ENCODE peak calls at places on chromosomes 16 and 17, in nine cellular contexts. One of them, this sample, is unnamed.

GRCh38 chr16:79122343-79122742 is 478.2 kb downstream of the MAF start:
- DNase-seq in foreskin keratinocyte: no peak
- DNase-seq in astrocyte of the spinal cord: no peak
- DNase-seq in HFF-Myc: no peak
- DNase-seq in cardiac fibroblast: no peak
- DNase-seq in ovary: no peak
- DNase-seq in OCI-LY7: no peak
- DNase-seq in PC-3: no peak
- DNase-seq in GM12865: no peak
- DNase-seq in this sample: no peak

GRCh38 chr17:11986939-11987329 is 10.3 kb downstream of the ZNF18 start:
- DNase-seq in foreskin keratinocyte: peak
- DNase-seq in astrocyte of the spinal cord: peak
- DNase-seq in HFF-Myc: peak
- DNase-seq in cardiac fibroblast: peak
- DNase-seq in ovary: no peak
- DNase-seq in OCI-LY7: peak
- DNase-seq in PC-3: peak
- DNase-seq in GM12865: peak
- DNase-seq in this sample: no peak

GRCh38 chr17:81706757-81707624 is 3.8 kb downstream of the MRPL12 start:
- DNase-seq in foreskin keratinocyte: no peak
- DNase-seq in astrocyte of the spinal cord: no peak
- DNase-seq in HFF-Myc: no peak
- DNase-seq in cardiac fibroblast: no peak
- DNase-seq in ovary: peak
- DNase-seq in OCI-LY7: no peak
- DNase-seq in PC-3: no peak
- DNase-seq in GM12865: no peak
- DNase-seq in this sample: no peak

GRCh38 chr17:38926290-38927070 is 1.1 kb downstream of the LASP1NB start:
- DNase-seq in foreskin keratinocyte: no peak
- DNase-seq in astrocyte of the spinal cord: no peak
- DNase-seq in HFF-Myc: no peak
- DNase-seq in cardiac fibroblast: no peak
- DNase-seq in ovary: no peak
- DNase-seq in OCI-LY7: no peak
- DNase-seq in PC-3: no peak
- DNase-seq in GM12865: peak
- DNase-seq in this sample: no peak

GRCh38 chr17:6670571-6670970 is 19.0 kb downstream of the C17orf100 start:
- DNase-seq in foreskin keratinocyte: peak
- DNase-seq in astrocyte of the spinal cord: no peak
- DNase-seq in HFF-Myc: no peak
- DNase-seq in cardiac fibroblast: no peak
- DNase-seq in ovary: no peak
- DNase-seq in OCI-LY7: no peak
- DNase-seq in PC-3: no peak
- DNase-seq in GM12865: no peak
- DNase-seq in this sample: no peak

GRCh38 chr17:41324180-41325075 is 8.9 kb upstream of the KRTAP17-1 start:
- DNase-seq in foreskin keratinocyte: peak
- DNase-seq in astrocyte of the spinal cord: no peak
- DNase-seq in HFF-Myc: no peak
- DNase-seq in cardiac fibroblast: peak
- DNase-seq in ovary: no peak
- DNase-seq in OCI-LY7: no peak
- DNase-seq in PC-3: peak
- DNase-seq in GM12865: no peak
- DNase-seq in this sample: no peak

GRCh38 chr16:20409398-20410152 is at the start of gene ACSM5:
- DNase-seq in foreskin keratinocyte: no peak
- DNase-seq in astrocyte of the spinal cord: no peak
- DNase-seq in HFF-Myc: no peak
- DNase-seq in cardiac fibroblast: no peak
- DNase-seq in ovary: peak
- DNase-seq in OCI-LY7: no peak
- DNase-seq in PC-3: no peak
- DNase-seq in GM12865: peak
- DNase-seq in this sample: peak

GRCh38 chr16:12754824-12755543 is 48.7 kb downstream of the CPPED1 start:
- DNase-seq in foreskin keratinocyte: no peak
- DNase-seq in astrocyte of the spinal cord: no peak
- DNase-seq in HFF-Myc: no peak
- DNase-seq in cardiac fibroblast: peak
- DNase-seq in ovary: no peak
- DNase-seq in OCI-LY7: no peak
- DNase-seq in PC-3: no peak
- DNase-seq in GM12865: no peak
- DNase-seq in this sample: no peak

GRCh38 chr16:53159781-53160436 is 105.1 kb downstream of the CHD9 start:
- DNase-seq in foreskin keratinocyte: no peak
- DNase-seq in astrocyte of the spinal cord: peak
- DNase-seq in HFF-Myc: peak
- DNase-seq in cardiac fibroblast: peak
- DNase-seq in ovary: no peak
- DNase-seq in OCI-LY7: peak
- DNase-seq in PC-3: peak
- DNase-seq in GM12865: peak
- DNase-seq in this sample: peak

GRCh38 chr16:11977206-11978041 is 890 bp downstream of the SNX29 start:
- DNase-seq in foreskin keratinocyte: peak
- DNase-seq in astrocyte of the spinal cord: peak
- DNase-seq in HFF-Myc: no peak
- DNase-seq in cardiac fibroblast: peak
- DNase-seq in ovary: peak
- DNase-seq in OCI-LY7: no peak
- DNase-seq in PC-3: peak
- DNase-seq in GM12865: no peak
- DNase-seq in this sample: no peak

GRCh38 chr16:48447940-48448536 is 62.8 kb upstream of the SIAH1 start:
- DNase-seq in foreskin keratinocyte: no peak
- DNase-seq in astrocyte of the spinal cord: no peak
- DNase-seq in HFF-Myc: no peak
- DNase-seq in cardiac fibroblast: no peak
- DNase-seq in ovary: no peak
- DNase-seq in OCI-LY7: no peak
- DNase-seq in PC-3: no peak
- DNase-seq in GM12865: no peak
- DNase-seq in this sample: no peak

GRCh38 chr17:37361543-37361942 is 14.2 kb upstream of the C17orf78 start:
- DNase-seq in foreskin keratinocyte: peak
- DNase-seq in astrocyte of the spinal cord: no peak
- DNase-seq in HFF-Myc: no peak
- DNase-seq in cardiac fibroblast: no peak
- DNase-seq in ovary: no peak
- DNase-seq in OCI-LY7: no peak
- DNase-seq in PC-3: no peak
- DNase-seq in GM12865: no peak
- DNase-seq in this sample: no peak

GRCh38 chr17:37359682-37360188 is 16.1 kb upstream of the C17orf78 start:
- DNase-seq in foreskin keratinocyte: no peak
- DNase-seq in astrocyte of the spinal cord: no peak
- DNase-seq in HFF-Myc: no peak
- DNase-seq in cardiac fibroblast: no peak
- DNase-seq in ovary: peak
- DNase-seq in OCI-LY7: no peak
- DNase-seq in PC-3: no peak
- DNase-seq in GM12865: no peak
- DNase-seq in this sample: no peak

GRCh38 chr17:37360632-37361031 is 15.2 kb upstream of the C17orf78 start:
- DNase-seq in foreskin keratinocyte: peak
- DNase-seq in astrocyte of the spinal cord: no peak
- DNase-seq in HFF-Myc: no peak
- DNase-seq in cardiac fibroblast: peak
- DNase-seq in ovary: no peak
- DNase-seq in OCI-LY7: no peak
- DNase-seq in PC-3: peak
- DNase-seq in GM12865: no peak
- DNase-seq in this sample: no peak

GRCh38 chr17:37358098-37358829 is 17.5 kb upstream of the C17orf78 start:
- DNase-seq in foreskin keratinocyte: peak
- DNase-seq in astrocyte of the spinal cord: peak
- DNase-seq in HFF-Myc: no peak
- DNase-seq in cardiac fibroblast: peak
- DNase-seq in ovary: peak
- DNase-seq in OCI-LY7: peak
- DNase-seq in PC-3: peak
- DNase-seq in GM12865: peak
- DNase-seq in this sample: peak

DNA sequence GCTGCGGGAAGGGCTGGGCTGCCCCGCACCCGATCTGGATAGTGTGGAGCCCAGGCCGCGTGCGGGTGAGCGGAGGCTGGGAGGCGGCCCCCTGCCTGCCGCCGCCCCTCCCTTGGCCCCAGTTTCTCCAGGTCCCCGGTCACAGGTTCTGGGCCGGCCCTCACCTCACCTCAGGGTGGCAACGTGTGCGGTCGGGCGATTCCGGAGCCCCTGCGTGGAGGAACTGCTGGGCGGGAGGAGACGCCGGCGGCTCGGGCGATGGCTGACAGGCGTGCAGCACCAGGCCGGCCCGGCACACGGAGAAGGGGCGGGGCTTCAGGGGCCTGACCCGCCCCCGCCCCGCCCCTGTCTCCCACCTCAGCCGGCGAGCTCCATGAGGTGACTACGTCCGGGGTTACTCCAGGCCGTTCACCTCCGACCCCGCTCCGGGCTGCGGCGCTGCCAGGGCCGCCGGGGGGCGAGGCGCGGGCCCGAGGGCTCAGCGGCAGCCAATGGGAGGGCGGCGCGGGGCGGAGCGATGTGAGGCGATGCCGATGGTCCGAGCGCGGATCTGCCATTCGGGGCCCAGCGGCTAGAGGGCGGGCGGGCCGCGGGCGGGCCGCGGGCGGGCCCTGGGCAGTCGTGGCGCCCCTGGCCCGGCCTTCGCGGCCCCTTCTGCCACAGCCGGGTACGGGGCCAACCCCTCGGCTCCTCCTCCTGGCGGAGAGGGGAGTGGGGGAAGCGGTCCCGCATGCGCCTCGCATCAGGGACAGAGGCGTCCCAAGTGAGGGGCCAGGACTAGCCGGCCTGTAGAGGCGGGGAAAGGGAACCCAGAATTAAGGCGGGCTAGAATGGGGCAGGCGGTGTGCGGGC is 16.7 kb upstream of the C17orf78 start:
- DNase-seq in foreskin keratinocyte: peak
- DNase-seq in astrocyte of the spinal cord: peak
- DNase-seq in HFF-Myc: peak
- DNase-seq in cardiac fibroblast: peak
- DNase-seq in ovary: peak
- DNase-seq in OCI-LY7: peak
- DNase-seq in PC-3: peak
- DNase-seq in GM12865: peak
- DNase-seq in this sample: peak
- TF ChIP-seq CTCF in foreskin keratinocyte: peak
- TF ChIP-seq CTCF in astrocyte of the spinal cord: no peak
- TF ChIP-seq CTCF in HFF-Myc: no peak
- TF ChIP-seq CTCF in cardiac fibroblast: peak
- TF ChIP-seq CTCF in ovary: peak
- TF ChIP-seq CTCF in OCI-LY7: peak
- TF ChIP-seq CTCF in PC-3: no peak
- TF ChIP-seq CTCF in GM12865: peak
- TF ChIP-seq CTCF in this sample: no peak

DNA sequence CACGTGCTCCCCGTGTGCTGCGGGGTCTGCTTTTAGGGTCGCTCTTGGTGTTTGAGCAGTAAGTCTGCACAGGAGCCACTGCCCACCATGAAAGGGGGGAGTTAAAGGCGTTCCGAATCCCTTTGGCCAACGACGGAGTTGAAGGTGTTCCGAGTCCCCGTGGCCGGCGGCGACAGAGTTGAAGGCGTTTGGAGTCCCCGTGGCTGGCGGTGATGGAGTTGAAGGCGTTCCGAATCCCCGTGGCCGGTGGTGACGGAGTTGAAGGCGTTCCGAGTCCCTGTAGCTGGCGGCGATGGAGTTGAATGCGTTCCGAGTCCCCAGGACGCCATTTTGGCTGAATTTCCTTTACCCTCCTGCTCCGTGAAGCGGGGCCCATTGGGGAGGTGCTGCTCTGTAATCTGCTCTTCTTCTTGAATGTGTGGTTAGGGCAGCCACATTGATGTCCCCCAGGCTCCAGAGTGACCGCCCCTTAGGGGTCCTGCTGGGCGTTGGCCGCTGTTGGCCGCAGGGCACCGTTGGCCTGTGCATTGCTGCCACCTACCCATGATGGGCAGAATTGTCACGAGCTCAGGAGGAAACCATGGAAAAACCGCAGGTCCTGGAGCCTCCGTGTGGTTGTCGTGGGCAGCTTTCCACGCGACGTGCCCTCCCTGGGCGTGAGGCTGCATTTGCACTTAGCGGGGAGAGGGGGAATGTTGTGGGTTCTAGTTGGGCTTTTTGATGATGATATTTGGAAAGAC is 73.7 kb upstream of the ZNF750 start:
- DNase-seq in foreskin keratinocyte: no peak
- DNase-seq in astrocyte of the spinal cord: no peak
- DNase-seq in HFF-Myc: no peak
- DNase-seq in cardiac fibroblast: no peak
- DNase-seq in ovary: no peak
- DNase-seq in OCI-LY7: no peak
- DNase-seq in PC-3: peak
- DNase-seq in GM12865: no peak
- DNase-seq in this sample: no peak
- TF ChIP-seq CTCF in foreskin keratinocyte: peak
- TF ChIP-seq CTCF in astrocyte of the spinal cord: peak
- TF ChIP-seq CTCF in HFF-Myc: peak
- TF ChIP-seq CTCF in cardiac fibroblast: no peak
- TF ChIP-seq CTCF in ovary: no peak
- TF ChIP-seq CTCF in OCI-LY7: no peak
- TF ChIP-seq CTCF in PC-3: peak
- TF ChIP-seq CTCF in GM12865: no peak
- TF ChIP-seq CTCF in this sample: peak

DNA sequence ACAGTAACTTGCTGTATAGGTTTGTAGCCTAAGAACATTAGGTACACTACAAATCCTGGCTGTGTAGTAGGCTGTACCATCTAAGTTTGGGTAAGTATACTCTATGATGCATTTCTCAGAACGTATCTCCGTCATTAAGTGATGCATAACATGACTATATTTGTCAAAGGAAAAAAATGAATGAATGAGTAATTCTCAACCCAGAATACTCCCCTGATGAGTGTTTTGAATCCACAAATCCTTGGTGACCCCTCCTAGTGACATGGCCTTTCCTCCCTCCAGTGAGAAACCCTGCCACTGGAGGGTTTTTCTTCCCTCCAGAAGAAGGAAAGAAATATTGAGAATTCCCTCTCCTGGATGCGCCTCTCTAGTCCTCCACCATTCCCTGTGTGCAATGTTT is 24.0 kb upstream of the SALL1 start:
- DNase-seq in foreskin keratinocyte: no peak
- DNase-seq in astrocyte of the spinal cord: peak
- DNase-seq in HFF-Myc: no peak
- DNase-seq in cardiac fibroblast: no peak
- DNase-seq in ovary: no peak
- DNase-seq in OCI-LY7: no peak
- DNase-seq in PC-3: no peak
- DNase-seq in GM12865: no peak
- DNase-seq in this sample: no peak
- TF ChIP-seq CTCF in foreskin keratinocyte: no peak
- TF ChIP-seq CTCF in astrocyte of the spinal cord: no peak
- TF ChIP-seq CTCF in HFF-Myc: no peak
- TF ChIP-seq CTCF in cardiac fibroblast: no peak
- TF ChIP-seq CTCF in ovary: no peak
- TF ChIP-seq CTCF in OCI-LY7: no peak
- TF ChIP-seq CTCF in PC-3: no peak
- TF ChIP-seq CTCF in GM12865: no peak
- TF ChIP-seq CTCF in this sample: no peak

GRCh38 chr17:76585649-76586593 is at the start of gene ST6GALNAC2:
- DNase-seq in foreskin keratinocyte: peak
- DNase-seq in astrocyte of the spinal cord: peak
- DNase-seq in HFF-Myc: no peak
- DNase-seq in cardiac fibroblast: no peak
- DNase-seq in ovary: peak
- DNase-seq in OCI-LY7: no peak
- DNase-seq in PC-3: peak
- DNase-seq in GM12865: peak
- DNase-seq in this sample: peak
- TF ChIP-seq CTCF in foreskin keratinocyte: peak
- TF ChIP-seq CTCF in astrocyte of the spinal cord: peak
- TF ChIP-seq CTCF in HFF-Myc: no peak
- TF ChIP-seq CTCF in cardiac fibroblast: peak
- TF ChIP-seq CTCF in ovary: peak
- TF ChIP-seq CTCF in OCI-LY7: no peak
- TF ChIP-seq CTCF in PC-3: peak
- TF ChIP-seq CTCF in GM12865: peak
- TF ChIP-seq CTCF in this sample: peak

This sample was measured in GM10248.